ENCODE peak calls at places on chromosomes 1 and 21, in five cellular contexts. O is stimulated activated CD8-positive, alpha-beta memory T cell treated with anti-CD3 and anti-CD28 coated beads, Interleukin-4, amount 100 ng/mL, for 1 hour; W is fibroblast of pulmonary artery; A is ELR; Y is mucosa of gallbladder. R is an unnamed sample.

GRCh38 chr1:65141394-65141793 is 6.6 kb upstream of the AK4 start:
- DNase-seq in O (no peak), A (peak), W (peak), Y (peak), R (peak)

GRCh38 chr1:179164494-179164893 is 65.0 kb downstream of the ABL2 start:
- DNase-seq in Y (no peak), W (peak), A (peak), O (no peak), R (peak)

GRCh38 chr1:8165595-8166360 is 139.7 kb upstream of the ERRFI1 start:
- DNase-seq in Y (no peak), A (peak), O (no peak), W (no peak), R (no peak)

GRCh38 chr1:19647643-19648042 is 3.5 kb downstream of the NBL1 start:
- DNase-seq in O (no peak), A (no peak), W (no peak), Y (no peak), R (no peak)

GRCh38 chr1:202349263-202349928 is 897 bp downstream of the PPP1R12B start:
- DNase-seq in Y (no peak), W (peak), O (no peak), A (peak), R (peak)

GRCh38 chr1:218658899-218659298 is 313.8 kb downstream of the TGFB2 start:
- DNase-seq in Y (no peak), O (no peak), W (peak), A (peak), R (peak)

GRCh38 chr1:55706397-55706796 is 491.2 kb upstream of the USP24 start:
- DNase-seq in O (no peak), Y (no peak), A (no peak), W (no peak), R (no peak)

GRCh38 chr1:151715726-151716404 is 738 bp downstream of the CELF3 start:
- DNase-seq in Y (no peak), O (no peak), A (peak), W (no peak), R (no peak)

GRCh38 chr1:66351474-66351873 is 182.5 kb upstream of the SGIP1 start:
- DNase-seq in Y (no peak), A (no peak), W (peak), O (no peak), R (peak)

GRCh38 chr1:84972377-84972987 is 24.4 kb downstream of the MCOLN2 start:
- DNase-seq in A (peak), O (no peak), W (no peak), Y (no peak), R (peak)

GRCh38 chr1:160708118-160708517 is 3.5 kb downstream of the CD48 start:
- DNase-seq in A (no peak), W (no peak), Y (no peak), O (no peak), R (no peak)

GRCh38 chr1:114238066-114238465 is 84.4 kb upstream of the SYT6 start:
- DNase-seq in W (no peak), O (no peak), Y (no peak), A (no peak), R (no peak)

GRCh38 chr1:185862235-185862634 is 128.0 kb downstream of the HMCN1 start:
- DNase-seq in A (peak), W (peak), Y (no peak), O (no peak), R (peak)

GRCh38 chr1:201448981-201449380 is 20.0 kb downstream of the PHLDA3 start:
- DNase-seq in O (no peak), Y (no peak), W (no peak), A (no peak), R (no peak)

GRCh38 chr1:3082051-3082450 is 13.0 kb downstream of the PRDM16 start:
- DNase-seq in W (no peak), A (no peak), Y (no peak), O (no peak), R (no peak)

GRCh38 chr1:90708236-90708786 is 8.8 kb downstream of the BARHL2 start:
- DNase-seq in A (no peak), O (no peak), Y (no peak), W (no peak), R (no peak)

GRCh38 chr1:147168626-147169058 is 3.6 kb downstream of the PRKAB2 start:
- DNase-seq in A (peak), Y (peak), W (peak), O (no peak), R (peak)

GRCh38 chr1:15833069-15833679 is 14.3 kb upstream of the SPEN start:
- DNase-seq in O (no peak), W (no peak), A (peak), Y (peak), R (peak)

GRCh38 chr1:13623021-13623637 is 39.5 kb downstream of the PDPN start:
- DNase-seq in Y (no peak), O (no peak), W (peak), A (no peak), R (no peak)

GRCh38 chr1:16615253-16616252 is 2.2 kb upstream of the NBPF1 start:
- DNase-seq in A (no peak), O (no peak), W (no peak), Y (peak), R (no peak)

GRCh38 chr1:98098473-98098872 is 177.6 kb upstream of the DPYD start:
- DNase-seq in Y (no peak), O (no peak), W (no peak), A (no peak), R (no peak)

GRCh38 chr1:203078478-203078877 is 7.3 kb downstream of the MYOG start:
- DNase-seq in A (no peak), W (no peak), Y (no peak), O (no peak), R (no peak)

GRCh38 chr1:226649780-226650179 is 89.3 kb downstream of the ITPKB start:
- DNase-seq in O (no peak), A (peak), Y (no peak), W (peak), R (peak)

GRCh38 chr1:228735871-228736586 is 750 bp downstream of the RHOU start:
- DNase-seq in W (peak), A (peak), O (no peak), Y (peak), R (no peak)

GRCh38 chr1:175522880-175523279 is 220.5 kb downstream of the TNR start:
- DNase-seq in W (no peak), O (no peak), Y (no peak), A (no peak), R (no peak)

GRCh38 chr21:17523007-17523451 is 10.2 kb downstream of the CXADR start:
- DNase-seq in A (no peak), O (no peak), W (no peak), Y (peak), R (no peak)

GRCh38 chr1:202710070-202711025 is at the start of gene SYT2:
- DNase-seq in A (peak), Y (peak), W (peak), O (no peak), R (no peak)